ENCODE peak calls at places on chromosomes 3 and 15, in four cellular contexts. One of them, this sample, is unnamed.

GRCh38 chr3:8658326-8659212 is 14.0 kb upstream of the SSUH2 start:
- DNase-seq in CD4-positive, alpha-beta T cell: no peak
- DNase-seq in naive thymus-derived CD8-positive, alpha-beta T cell: no peak
- DNase-seq in HFFc6: no peak
- DNase-seq in this sample: peak; percentile 53

GRCh38 chr3:81416812-81417211 is 344.6 kb downstream of the GBE1 start:
- DNase-seq in HFFc6: no peak
- DNase-seq in naive thymus-derived CD8-positive, alpha-beta T cell: no peak
- DNase-seq in CD4-positive, alpha-beta T cell: no peak
- DNase-seq in this sample: no peak

GRCh38 chr15:75107905-75108838 is 84.8 kb downstream of the PPCDC start:
- DNase-seq in naive thymus-derived CD8-positive, alpha-beta T cell: no peak
- DNase-seq in HFFc6: peak; percentile 90
- DNase-seq in CD4-positive, alpha-beta T cell: peak; percentile 21
- DNase-seq in this sample: peak; percentile 84

GRCh38 chr3:154684440-154684839 is 254.4 kb upstream of the GPR149 start:
- DNase-seq in HFFc6: no peak
- DNase-seq in CD4-positive, alpha-beta T cell: no peak
- DNase-seq in naive thymus-derived CD8-positive, alpha-beta T cell: no peak
- DNase-seq in this sample: no peak

GRCh38 chr15:44584162-44584749 is 47.3 kb downstream of the EIF3J start:
- DNase-seq in naive thymus-derived CD8-positive, alpha-beta T cell: peak; percentile 30
- DNase-seq in HFFc6: peak; percentile 10
- DNase-seq in CD4-positive, alpha-beta T cell: peak; percentile 32
- DNase-seq in this sample: peak; percentile 25

GRCh38 chr3:88632226-88632625 is 475.2 kb upstream of the EPHA3 start:
- DNase-seq in CD4-positive, alpha-beta T cell: no peak
- DNase-seq in HFFc6: no peak
- DNase-seq in naive thymus-derived CD8-positive, alpha-beta T cell: no peak
- DNase-seq in this sample: no peak

GRCh38 chr15:68433551-68433950 is 1.6 kb upstream of the ITGA11 start:
- DNase-seq in HFFc6: no peak
- DNase-seq in naive thymus-derived CD8-positive, alpha-beta T cell: no peak
- DNase-seq in CD4-positive, alpha-beta T cell: no peak
- DNase-seq in this sample: no peak

GRCh38 chr3:36969085-36969484 is 23.8 kb downstream of the EPM2AIP1 start:
- DNase-seq in naive thymus-derived CD8-positive, alpha-beta T cell: no peak
- DNase-seq in CD4-positive, alpha-beta T cell: no peak
- DNase-seq in HFFc6: no peak
- DNase-seq in this sample: no peak

GRCh38 chr3:121483290-121483689 is 62.5 kb downstream of the POLQ start:
- DNase-seq in naive thymus-derived CD8-positive, alpha-beta T cell: no peak
- DNase-seq in HFFc6: no peak
- DNase-seq in CD4-positive, alpha-beta T cell: no peak
- DNase-seq in this sample: peak; percentile 23

GRCh38 chr15:89556413-89557262 is 18.6 kb upstream of the TICRR start:
- DNase-seq in CD4-positive, alpha-beta T cell: no peak
- DNase-seq in HFFc6: peak; percentile 65
- DNase-seq in naive thymus-derived CD8-positive, alpha-beta T cell: no peak
- DNase-seq in this sample: peak; percentile 55

GRCh38 chr15:45849136-45849535 is 214.3 kb downstream of the SQOR start:
- DNase-seq in HFFc6: no peak
- DNase-seq in naive thymus-derived CD8-positive, alpha-beta T cell: no peak
- DNase-seq in CD4-positive, alpha-beta T cell: no peak
- DNase-seq in this sample: no peak